ENCODE peak calls at places on chromosomes 13 and 19, in seven cellular contexts. F is Calu3, J is GM12865, B is lower lobe of right lung, R is fibroblast of lung, Y is RWPE1, X is pancreas. U is an unnamed sample.

GRCh38 chr19:42113641-42114348 is 18.5 kb downstream of the POU2F2 start:
- DNase-seq in F (peak), J (peak), B (no peak), R (peak), Y (peak), X (peak), U (peak)

GRCh38 chr13:40269086-40269485 is 397.4 kb downstream of the FOXO1 start:
- DNase-seq in F (no peak), J (no peak), B (no peak), R (peak), Y (no peak), X (no peak), U (no peak)

GRCh38 chr19:5186293-5187050 is 154.1 kb downstream of the PTPRS start:
- DNase-seq in F (no peak), J (no peak), B (no peak), R (peak), Y (no peak), X (no peak), U (no peak)

GRCh38 chr19:308471-309205 is 17.4 kb upstream of the PLPP2 start:
- DNase-seq in F (no peak), J (no peak), B (no peak), R (no peak), Y (no peak), X (no peak), U (no peak)

GRCh38 chr13:23436680-23437079 is 3.2 kb upstream of the SACS start:
- DNase-seq in F (no peak), J (no peak), B (no peak), R (no peak), Y (no peak), X (no peak), U (no peak)

GRCh38 chr19:6450166-6450565 is 9.4 kb downstream of the SLC25A23 start:
- DNase-seq in F (no peak), J (no peak), B (no peak), R (no peak), Y (no peak), X (no peak), U (no peak)

GRCh38 chr13:50685491-50685890 is 158.0 kb downstream of the DLEU7 start:
- DNase-seq in F (peak), J (peak), B (peak), R (peak), Y (no peak), X (no peak), U (no peak)

GRCh38 chr19:1656988-1657536 is 4.6 kb upstream of the TCF3 start:
- DNase-seq in F (no peak), J (no peak), B (no peak), R (no peak), Y (no peak), X (no peak), U (no peak)

GRCh38 chr19:30089086-30089665 is 147.1 kb downstream of the URI1 start:
- DNase-seq in F (no peak), J (no peak), B (no peak), R (no peak), Y (no peak), X (no peak), U (no peak)

GRCh38 chr13:79767126-79767525 is 286.2 kb downstream of the NDFIP2 start:
- DNase-seq in F (no peak), J (no peak), B (no peak), R (no peak), Y (no peak), X (no peak), U (no peak)

GRCh38 chr13:44668707-44669106 is 92.6 kb upstream of the TSC22D1 start:
- DNase-seq in F (no peak), J (peak), B (no peak), R (peak), Y (no peak), X (no peak), U (no peak)

GRCh38 chr13:27339299-27339698 is 68.7 kb downstream of the RASL11A start:
- DNase-seq in F (peak), J (peak), B (no peak), R (peak), Y (peak), X (no peak), U (peak)

GRCh38 chr13:106295971-106296370 is 239.5 kb downstream of the EFNB2 start:
- DNase-seq in F (no peak), J (no peak), B (no peak), R (no peak), Y (no peak), X (no peak), U (no peak)

GRCh38 chr19:18961767-18962423 is 20.9 kb upstream of the HOMER3 start:
- DNase-seq in F (no peak), J (no peak), B (no peak), R (no peak), Y (no peak), X (no peak), U (peak)

GRCh38 chr13:75636339-75637095 is 387 bp downstream of the LMO7 start:
- DNase-seq in F (peak), J (peak), B (peak), R (peak), Y (peak), X (peak), U (peak)

GRCh38 chr19:5948697-5949564 is 29.0 kb downstream of the RANBP3 start:
- DNase-seq in F (no peak), J (no peak), B (no peak), R (no peak), Y (no peak), X (no peak), U (peak)

GRCh38 chr19:51398096-51398704 is 7.8 kb upstream of the C19orf84 start:
- DNase-seq in F (no peak), J (peak), B (no peak), R (peak), Y (peak), X (no peak), U (no peak)

GRCh38 chr19:5547881-5548280 is 19.9 kb downstream of the TINCR start:
- DNase-seq in F (peak), J (peak), B (no peak), R (peak), Y (peak), X (no peak), U (peak)

GRCh38 chr19:43983544-43983911 is 460 bp upstream of the ZNF155 start:
- DNase-seq in F (no peak), J (no peak), B (no peak), R (no peak), Y (no peak), X (no peak), U (no peak)

GRCh38 chr19:291561-292280 is 518 bp upstream of the PLPP2 start:
- DNase-seq in F (no peak), J (no peak), B (no peak), R (no peak), Y (no peak), X (no peak), U (no peak)

GRCh38 chr13:27137759-27138158 is 33.9 kb downstream of the USP12 start:
- DNase-seq in F (no peak), J (no peak), B (no peak), R (no peak), Y (no peak), X (no peak), U (no peak)

GRCh38 chr13:95641291-95641811 is 3.2 kb downstream of the DZIP1 start:
- DNase-seq in F (no peak), J (no peak), B (no peak), R (no peak), Y (no peak), X (no peak), U (no peak)

GRCh38 chr13:71217827-71218226 is 649.2 kb downstream of the DACH1 start:
- DNase-seq in F (no peak), J (no peak), B (no peak), R (no peak), Y (no peak), X (peak), U (no peak)

GRCh38 chr19:12733369-12733896 is 1.1 kb downstream of the TRIR start:
- DNase-seq in F (peak), J (peak), B (no peak), R (peak), Y (peak), X (no peak), U (peak)
- TF ChIP-seq CTCF in F (peak), J (peak), B (no peak), R (peak), Y (no peak), X (no peak), U (peak)

GRCh38 chr13:112873851-112874750 is 94.9 kb upstream of the MCF2L start:
- DNase-seq in F (peak), J (peak), B (peak), R (peak), Y (peak), X (peak), U (peak)

GRCh38 chr13:112875627-112876026 is 93.4 kb upstream of the MCF2L start:
- DNase-seq in F (no peak), J (no peak), B (peak), R (no peak), Y (no peak), X (no peak), U (no peak)

GRCh38 chr13:112876305-112877000 is 92.6 kb upstream of the MCF2L start:
- DNase-seq in F (no peak), J (no peak), B (peak), R (no peak), Y (no peak), X (no peak), U (no peak)

GRCh38 chr13:112877066-112877465 is 91.9 kb upstream of the MCF2L start:
- DNase-seq in F (no peak), J (no peak), B (peak), R (no peak), Y (no peak), X (no peak), U (no peak)

GRCh38 chr13:112874751-112875300 is 94.2 kb upstream of the MCF2L start:
- DNase-seq in F (no peak), J (no peak), B (peak), R (no peak), Y (no peak), X (no peak), U (no peak)
- TF ChIP-seq CTCF in F (no peak), J (no peak), B (no peak), R (no peak), Y (peak), X (no peak), U (no peak)

DNA sequence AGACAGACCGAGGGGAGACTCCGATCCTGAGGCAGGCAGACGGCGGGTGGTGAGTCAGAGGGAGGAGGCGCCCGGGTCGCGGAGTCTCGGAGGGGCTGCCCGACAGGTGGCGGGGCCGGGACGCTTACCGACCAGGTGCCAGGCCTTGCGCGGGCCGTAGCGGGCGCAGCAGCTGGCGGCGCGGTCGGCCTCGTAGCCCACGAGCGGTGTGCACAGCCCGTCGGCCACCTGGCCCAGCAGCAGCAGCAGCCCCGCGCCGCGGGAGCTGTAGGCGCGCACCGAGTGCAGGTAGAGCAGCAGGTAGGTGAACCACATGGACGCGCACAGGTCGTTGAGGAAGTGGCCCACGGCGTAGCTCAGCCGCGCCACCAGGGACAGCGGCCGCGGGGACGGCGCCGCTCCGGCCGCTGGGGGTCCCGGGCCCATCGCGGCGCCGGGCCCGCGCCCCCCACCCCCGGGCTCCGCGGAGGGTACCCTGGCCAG is 367 bp downstream of the MFSD12 start:
- DNase-seq in F (peak), J (peak), B (peak), R (no peak), Y (peak), X (no peak), U (peak)
- TF ChIP-seq CTCF in F (no peak), J (no peak), B (peak), R (no peak), Y (no peak), X (no peak), U (peak)

GRCh38 chr19:13103961-13104847 is 1.5 kb upstream of the LYL1 start:
- DNase-seq in F (no peak), J (peak), B (peak), R (no peak), Y (no peak), X (no peak), U (peak)

GRCh38 chr19:13103585-13103923 is 896 bp upstream of the LYL1 start:
- DNase-seq in F (no peak), J (no peak), B (peak), R (no peak), Y (no peak), X (no peak), U (no peak)

GRCh38 chr19:13102416-13102665 is 317 bp downstream of the LYL1 start:
- DNase-seq in F (no peak), J (no peak), B (no peak), R (no peak), Y (no peak), X (no peak), U (no peak)

GRCh38 chr19:13102666-13103584 is at the start of gene LYL1:
- DNase-seq in F (peak), J (peak), B (peak), R (no peak), Y (no peak), X (no peak), U (peak)

GRCh38 chr19:13104848-13105646 is 2.4 kb upstream of the LYL1 start:
- DNase-seq in F (no peak), J (peak), B (peak), R (no peak), Y (no peak), X (no peak), U (peak)
- TF ChIP-seq CTCF in F (no peak), J (no peak), B (peak), R (no peak), Y (peak), X (no peak), U (peak)

DNA sequence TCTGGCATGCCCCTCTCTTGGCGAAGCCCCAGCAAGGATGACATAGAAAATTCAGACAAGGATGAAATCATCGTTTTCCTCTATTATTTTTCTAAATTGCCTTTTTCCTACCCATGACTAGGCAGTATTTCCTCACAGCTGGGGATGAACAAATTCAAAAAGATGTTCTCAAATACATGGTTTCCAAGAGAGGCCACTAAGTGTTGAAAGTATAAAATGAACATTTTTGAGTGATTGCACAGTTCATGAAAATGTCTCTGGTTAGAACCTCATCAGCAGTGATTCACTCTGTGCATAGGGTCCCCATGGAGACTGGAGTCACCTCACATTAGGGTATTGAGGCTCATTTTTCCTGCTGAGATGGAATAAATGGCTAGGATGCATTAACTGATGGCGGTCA is 373.7 kb downstream of the DNAJC15 start:
- DNase-seq in F (no peak), J (no peak), B (no peak), R (peak), Y (no peak), X (no peak), U (no peak)
- TF ChIP-seq CTCF in F (no peak), J (no peak), B (no peak), R (no peak), Y (no peak), X (no peak), U (no peak)

GRCh38 chr19:36210497-36210896 is 4.0 kb downstream of the ZNF565 start:
- DNase-seq in F (no peak), J (no peak), B (no peak), R (peak), Y (no peak), X (no peak), U (no peak)

GRCh38 chr19:36215276-36216171 is 618 bp downstream of the ZNF146 start:
- DNase-seq in F (no peak), J (peak), B (no peak), R (peak), Y (no peak), X (no peak), U (peak)

GRCh38 chr19:36213793-36214387 is 575 bp downstream of the ZNF565 start:
- DNase-seq in F (peak), J (no peak), B (peak), R (peak), Y (no peak), X (no peak), U (no peak)

GRCh38 chr19:36212895-36213294 is 1.6 kb downstream of the ZNF565 start:
- DNase-seq in F (no peak), J (no peak), B (no peak), R (no peak), Y (no peak), X (no peak), U (no peak)

DNA sequence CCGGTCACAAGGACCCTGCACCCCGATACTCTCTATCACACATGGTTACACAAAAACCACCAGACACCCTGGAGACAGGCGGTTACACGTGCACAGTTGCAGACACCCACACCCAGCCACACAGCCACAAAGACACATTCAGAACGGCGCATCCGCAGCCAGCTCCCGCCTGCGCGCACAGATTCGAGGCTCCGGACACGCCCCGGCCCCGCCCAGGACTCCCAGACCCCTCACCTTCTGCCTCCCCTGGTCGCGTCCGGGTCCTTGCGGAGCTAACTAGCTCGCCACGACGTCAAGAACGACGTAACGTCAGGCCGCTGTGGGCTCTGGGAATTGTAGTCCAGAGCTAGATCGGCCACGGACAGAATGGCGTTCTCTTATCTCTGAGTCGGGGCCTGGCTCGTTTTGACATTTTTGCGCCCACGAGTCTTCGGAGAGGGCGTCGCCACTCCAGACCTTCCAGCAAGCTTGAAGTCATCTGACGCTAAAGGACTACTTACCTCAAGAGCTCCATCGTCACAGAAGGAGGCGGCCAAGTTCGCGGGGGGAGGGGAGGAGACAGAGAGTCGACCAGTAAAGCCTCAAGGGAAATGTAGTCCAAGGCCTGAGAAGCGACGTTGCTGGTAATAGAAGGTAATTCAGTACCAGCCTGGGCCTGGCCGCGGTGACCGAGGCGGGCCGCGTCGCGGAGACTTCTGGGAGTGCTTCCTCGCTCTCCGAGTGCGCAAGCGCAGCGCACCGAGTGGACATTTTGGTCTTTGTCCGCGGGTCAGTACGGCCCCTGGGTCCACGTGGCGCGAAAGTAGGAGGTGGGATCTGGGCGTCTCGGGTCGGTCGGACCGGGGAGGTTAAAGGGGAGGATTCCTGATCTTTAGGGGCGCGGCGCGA is at the start of the genes ZNF146 and ZNF565:
- DNase-seq in F (peak), J (peak), B (peak), R (peak), Y (peak), X (peak), U (peak)
- TF ChIP-seq CTCF in F (no peak), J (no peak), B (peak), R (no peak), Y (no peak), X (no peak), U (no peak)

U was measured in activated CD8-positive, alpha-beta T cell treated with anti-CD3 and anti-CD28 coated beads for 36 hours.